ENCODE peak calls at places on chromosomes 4 and X, in ten cellular contexts. U, K, L, H, D, O, J, E, Q and M are unnamed samples. For H3K9me3, the result is how much of the 10 kb centered on the place peaks cover.

GRCh38 chrX:17022205-17022604 is 75.7 kb downstream of the REPS2 start:
- DNase-seq in U (no peak), K (no peak), L (peak), H (no peak), D (no peak), O (no peak), J (no peak), E (peak), Q (no peak), M (no peak)

GRCh38 chr4:73450398-73451004 is 14.5 kb downstream of the AFP start:
- DNase-seq in U (peak), K (no peak), L (peak), H (no peak), D (no peak), O (peak), J (no peak), E (no peak), Q (no peak), M (no peak)

GRCh38 chrX:64642482-64642881 is 247.2 kb upstream of the MTMR8 start:
- DNase-seq in U (no peak), K (no peak), L (no peak), H (no peak), D (peak), O (no peak), J (no peak), E (no peak), Q (no peak), M (no peak)

GRCh38 chr4:175927121-175927520 is 115.1 kb upstream of the GPM6A start:
- DNase-seq in U (no peak), K (no peak), L (peak), H (no peak), D (no peak), O (no peak), J (no peak), E (no peak), Q (no peak), M (no peak)

GRCh38 chr4:173415885-173416658 is 17.2 kb upstream of the SCRG1 start:
- DNase-seq in U (peak), K (peak), L (no peak), H (peak), D (no peak), O (peak), J (peak), E (no peak), Q (no peak), M (no peak)

GRCh38 chr4:8579526-8580320 is 469 bp upstream of the GPR78 start:
- DNase-seq in U (no peak), K (no peak), L (no peak), H (no peak), D (no peak), O (no peak), J (no peak), E (no peak), Q (no peak), M (no peak)

GRCh38 chr4:85522277-85522676 is 47.3 kb downstream of the ARHGAP24 start:
- DNase-seq in U (no peak), K (no peak), L (no peak), H (no peak), D (no peak), O (no peak), J (no peak), E (no peak), Q (no peak), M (no peak)

GRCh38 chrX:40086569-40087335 is 11.0 kb downstream of the BCOR start:
- DNase-seq in U (no peak), K (no peak), L (peak), H (no peak), D (no peak), O (no peak), J (no peak), E (no peak), Q (no peak), M (no peak)

GRCh38 chr4:6612961-6613675 is 27.4 kb upstream of the MRFAP1 start:
- DNase-seq in U (no peak), K (no peak), L (no peak), H (no peak), D (no peak), O (no peak), J (no peak), E (no peak), Q (no peak), M (no peak)

GRCh38 chrX:20038966-20039365 is 48.1 kb upstream of the BCLAF3 start:
- DNase-seq in U (no peak), K (no peak), L (no peak), H (no peak), D (no peak), O (no peak), J (no peak), E (no peak), Q (no peak), M (no peak)

GRCh38 chrX:15812212-15812938 is 22.1 kb downstream of the ZRSR2 start:
- DNase-seq in U (no peak), K (no peak), L (no peak), H (no peak), D (no peak), O (no peak), J (no peak), E (no peak), Q (no peak), M (no peak)

GRCh38 chrX:115968436-115969252 is 201.9 kb upstream of the AGTR2 start:
- DNase-seq in U (peak), K (no peak), L (peak), H (peak), D (peak), O (peak), J (peak), E (peak), Q (no peak), M (no peak)

GRCh38 chr4:56681158-56681848 is at the start of gene HOPX:
- DNase-seq in U (peak), K (no peak), L (peak), H (peak), D (peak), O (peak), J (peak), E (peak), Q (no peak), M (no peak)

GRCh38 chr4:67713531-67714247 is 12.7 kb upstream of the UBA6 start:
- DNase-seq in U (no peak), K (no peak), L (peak), H (no peak), D (no peak), O (no peak), J (no peak), E (no peak), Q (no peak), M (no peak)

GRCh38 chrX:38973327-38973726 is 172.1 kb downstream of the MID1IP1 start:
- DNase-seq in U (no peak), K (no peak), L (no peak), H (no peak), D (no peak), O (no peak), J (no peak), E (no peak), Q (no peak), M (no peak)

GRCh38 chr4:186727977-186728519 is 4.4 kb upstream of the FAT1 start:
- DNase-seq in U (no peak), K (no peak), L (no peak), H (no peak), D (no peak), O (no peak), J (no peak), E (peak), Q (no peak), M (no peak)

GRCh38 chr4:41889328-41889727 is 45.9 kb upstream of the TMEM33 start:
- DNase-seq in U (no peak), K (no peak), L (no peak), H (no peak), D (no peak), O (no peak), J (no peak), E (no peak), Q (no peak), M (no peak)

GRCh38 chrX:23514082-23514481 is 153.2 kb upstream of the PRDX4 start:
- DNase-seq in U (no peak), K (no peak), L (no peak), H (no peak), D (no peak), O (no peak), J (no peak), E (no peak), Q (no peak), M (no peak)

GRCh38 chr4:26032572-26033320 is 118.7 kb downstream of the SMIM20 start:
- DNase-seq in U (no peak), K (peak), L (peak), H (no peak), D (no peak), O (no peak), J (no peak), E (no peak), Q (no peak), M (no peak)

GRCh38 chrX:53716328-53717088 is 30.0 kb upstream of the HUWE1 start:
- DNase-seq in U (no peak), K (no peak), L (peak), H (no peak), D (peak), O (no peak), J (no peak), E (no peak), Q (no peak), M (peak)

GRCh38 chr4:87270144-87270543 is 49.7 kb upstream of the KLHL8 start:
- DNase-seq in U (no peak), K (no peak), L (peak), H (no peak), D (no peak), O (no peak), J (no peak), E (peak), Q (no peak), M (no peak)

GRCh38 chr4:173556398-173557131 is 26.5 kb upstream of the HAND2 start:
- DNase-seq in U (no peak), K (no peak), L (no peak), H (no peak), D (no peak), O (no peak), J (no peak), E (no peak), Q (no peak), M (no peak)

DNA sequence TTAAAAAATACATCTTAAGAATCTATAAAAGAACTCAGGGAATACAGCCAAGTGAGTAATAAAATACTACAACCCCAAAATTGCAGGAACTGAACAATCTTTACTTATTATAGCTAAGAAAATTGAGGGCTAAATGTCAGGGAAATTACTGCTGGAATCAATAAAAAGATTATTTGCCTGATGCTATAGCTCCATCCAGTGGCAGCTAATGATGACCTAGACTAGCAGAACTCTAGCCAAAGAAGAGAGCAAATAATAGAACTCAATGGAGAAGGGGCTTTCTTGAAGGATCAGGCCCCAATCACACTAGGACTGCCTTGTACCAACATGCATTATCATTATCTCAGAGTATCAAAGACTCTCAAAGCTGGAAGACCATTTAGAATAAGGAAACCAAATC is 85.0 kb upstream of the FAM241A start:
- DNase-seq in U (no peak), K (no peak), L (no peak), H (no peak), D (peak), O (no peak), J (no peak), E (peak), Q (no peak), M (no peak)
- TF ChIP-seq CTCF in U (peak), K (no peak), L (peak), H (no peak), D (peak), O (no peak), J (no peak), E (peak), Q (no peak), M (no peak)

GRCh38 chr4:168979338-168979737 is 30.7 kb downstream of the CBR4 start:
- DNase-seq in U (no peak), K (no peak), L (no peak), H (no peak), D (no peak), O (no peak), J (no peak), E (no peak), Q (no peak), M (no peak)
- H3K9me3 ChIP-seq in U (under half), K (under half), L (under half), H (under half), D (under half), O (under half), J (under half), E (under half), Q (under half), M (under half)

DNA sequence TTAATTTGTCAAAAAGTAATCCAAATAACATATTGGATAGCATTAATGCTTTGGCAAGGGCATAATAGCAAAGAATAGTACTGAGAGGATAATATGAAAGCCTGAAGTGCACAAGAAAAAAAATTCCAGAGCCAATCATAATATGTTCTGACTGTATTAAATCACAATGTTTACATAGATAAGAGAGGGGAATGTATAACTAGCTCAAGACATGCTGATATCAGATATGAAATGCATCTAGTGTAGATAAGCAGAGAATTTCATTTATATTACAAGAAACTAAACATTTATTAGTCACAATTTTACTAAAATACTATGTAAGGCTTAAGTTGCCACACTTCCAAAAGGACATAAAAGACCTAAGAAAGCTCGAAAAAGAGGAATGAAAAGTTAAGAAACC is 193.3 kb downstream of the BANK1 start:
- DNase-seq in U (no peak), K (no peak), L (no peak), H (no peak), D (no peak), O (no peak), J (no peak), E (no peak), Q (no peak), M (no peak)
- H3K27ac ChIP-seq in U (no peak), K (no peak), L (no peak), H (no peak), D (no peak), O (no peak), J (no peak), E (no peak), Q (no peak), M (no peak)

GRCh38 chr4:139665690-139666529 is at the start of gene MGST2:
- DNase-seq in U (peak), K (peak), L (peak), H (peak), D (peak), O (peak), J (peak), E (peak), Q (peak), M (peak)
- TF ChIP-seq CTCF in U (no peak), K (no peak), L (no peak), H (no peak), D (no peak), O (no peak), J (no peak), E (no peak), Q (no peak), M (no peak)

GRCh38 chr4:165507381-165507780 is 128.6 kb downstream of the CPE start:
- DNase-seq in U (no peak), K (no peak), L (no peak), H (no peak), D (no peak), O (no peak), J (no peak), E (no peak), Q (no peak), M (no peak)
- H3K9me3 ChIP-seq in U (under half), K (under half), L (under half), H (under half), D (under half), O (under half), J (under half), E (under half), Q (under half), M (under half)

GRCh38 chr4:2067446-2068197 is 8.5 kb downstream of the NAT8L start:
- DNase-seq in U (no peak), K (no peak), L (no peak), H (no peak), D (no peak), O (no peak), J (no peak), E (no peak), Q (no peak), M (no peak)

GRCh38 chr4:2068198-2068470 is 9.0 kb downstream of the NAT8L start:
- DNase-seq in U (no peak), K (no peak), L (peak), H (no peak), D (no peak), O (no peak), J (no peak), E (no peak), Q (no peak), M (no peak)

GRCh38 chr4:2066011-2066551 is 7.0 kb downstream of the NAT8L start:
- DNase-seq in U (no peak), K (no peak), L (no peak), H (no peak), D (no peak), O (no peak), J (no peak), E (no peak), Q (no peak), M (no peak)

GRCh38 chr4:2065106-2065930 is 6.2 kb downstream of the NAT8L start:
- DNase-seq in U (no peak), K (no peak), L (no peak), H (no peak), D (no peak), O (no peak), J (no peak), E (no peak), Q (no peak), M (no peak)

DNA sequence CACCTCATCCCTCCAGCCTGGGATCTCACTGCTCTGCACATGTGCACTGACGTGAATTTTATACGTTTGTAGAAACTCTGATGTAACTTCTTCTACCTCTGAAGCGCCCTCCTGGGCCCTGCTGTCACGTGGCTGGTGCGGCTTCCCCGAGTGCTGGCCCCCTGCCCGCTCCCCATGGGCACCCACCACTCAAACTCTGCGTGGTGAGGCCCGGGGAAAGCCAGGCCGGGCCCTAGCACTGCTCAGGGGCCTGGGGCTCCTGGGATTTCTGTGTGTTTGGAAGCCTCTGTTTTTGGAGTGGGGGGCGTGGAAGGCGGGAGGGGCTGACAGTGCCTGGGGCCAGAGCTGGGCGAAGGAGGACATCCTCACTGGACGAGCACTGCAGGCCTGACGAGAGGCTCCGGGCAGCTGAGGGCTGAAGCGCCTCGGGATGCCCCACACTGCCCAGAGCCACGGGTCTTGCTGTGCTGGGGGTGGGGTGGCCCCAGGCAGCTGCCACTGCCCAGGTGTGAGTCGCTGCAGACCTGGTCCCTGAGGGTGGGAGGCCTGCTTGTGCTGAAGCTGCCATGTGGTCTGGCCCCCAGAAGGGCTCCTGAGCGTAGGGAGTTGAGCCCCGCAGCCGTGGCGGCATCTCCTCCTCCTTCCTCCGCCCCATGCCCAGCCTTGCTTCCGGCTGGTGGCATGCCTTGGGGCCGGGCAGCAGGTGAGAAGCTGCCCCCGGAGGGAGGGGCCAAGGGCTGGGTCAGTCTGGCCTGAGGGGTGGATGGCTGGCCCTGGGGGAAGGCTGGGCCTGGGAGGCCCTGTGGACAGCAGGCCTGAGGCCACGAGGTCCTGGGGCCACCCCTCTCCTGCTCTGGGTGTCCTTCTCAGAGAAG is 7.7 kb downstream of the NAT8L start:
- DNase-seq in U (no peak), K (no peak), L (no peak), H (no peak), D (no peak), O (no peak), J (no peak), E (no peak), Q (no peak), M (no peak)
- H3K27ac ChIP-seq in U (no peak), K (no peak), L (no peak), H (no peak), D (no peak), O (no peak), J (no peak), E (no peak), Q (no peak), M (no peak)

DNA sequence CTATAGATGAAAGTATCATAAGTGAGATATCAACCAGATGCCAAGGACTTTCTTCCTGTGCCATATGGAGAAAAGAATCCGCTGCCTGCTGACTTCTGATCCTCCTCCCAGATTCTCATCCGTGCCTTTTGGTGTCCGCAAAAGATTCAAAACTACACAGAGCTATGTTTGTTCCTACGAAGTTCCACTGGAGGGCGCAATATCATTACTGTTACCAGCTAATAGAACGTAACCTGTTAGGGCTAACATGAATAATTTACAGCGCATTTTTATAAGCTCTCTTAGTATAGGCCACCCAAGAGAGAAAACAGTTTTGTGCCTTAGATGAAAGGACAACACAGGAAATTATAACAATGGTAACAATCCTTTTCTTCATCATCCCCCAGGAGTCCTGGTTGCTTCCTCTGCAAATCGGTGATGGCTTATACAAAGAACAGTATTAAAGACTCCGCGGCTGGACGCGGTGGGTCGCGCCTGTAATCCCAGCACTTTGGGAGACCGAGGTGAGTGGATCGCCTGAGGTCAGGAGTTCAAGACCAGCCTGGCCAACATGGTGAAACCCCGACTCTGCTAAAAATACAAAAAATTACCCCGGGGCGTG is 22.8 kb upstream of the CENPVL3 start:
- DNase-seq in U (no peak), K (no peak), L (peak), H (no peak), D (peak), O (no peak), J (no peak), E (peak), Q (no peak), M (no peak)
- TF ChIP-seq CTCF in U (peak), K (no peak), L (peak), H (no peak), D (peak), O (no peak), J (no peak), E (peak), Q (no peak), M (peak)

GRCh38 chr4:145513020-145513621 is 31.5 kb downstream of the SMAD1 start:
- DNase-seq in U (no peak), K (no peak), L (no peak), H (no peak), D (no peak), O (no peak), J (no peak), E (no peak), Q (no peak), M (no peak)
- H3K9me3 ChIP-seq in U (under half), K (under half), L (under half), H (under half), D (under half), O (under half), J (under half), E (under half), Q (under half), M (under half)

GRCh38 chrX:107721966-107722707 is 53.5 kb downstream of the TSC22D3 start:
- DNase-seq in U (no peak), K (no peak), L (no peak), H (no peak), D (no peak), O (no peak), J (no peak), E (no peak), Q (no peak), M (no peak)
- H3K27ac ChIP-seq in U (peak), K (peak), L (no peak), H (peak), D (no peak), O (peak), J (peak), E (no peak), Q (peak), M (no peak)